ENCODE peak calls at places on chromosomes 6 and 20, in five cellular contexts. T, X, D, B and C are unnamed samples.

GRCh38 chr6:136737343-136738177 is 54.7 kb downstream of the MAP3K5 start:
- DNase-seq in T (no peak), X (no peak), D (no peak), B (no peak), C (peak; percentile 59)

GRCh38 chr20:58199469-58199868 is 29.0 kb downstream of the ANKRD60 start:
- DNase-seq in T (no peak), X (no peak), D (no peak), B (no peak), C (no peak)

GRCh38 chr6:160055813-160056212 is 65.8 kb upstream of the SLC22A1 start:
- DNase-seq in T (no peak), X (no peak), D (no peak), B (no peak), C (no peak)

GRCh38 chr20:63937596-63937995 is 18.6 kb downstream of the UCKL1 start:
- DNase-seq in T (no peak), X (no peak), D (no peak), B (no peak), C (no peak)

GRCh38 chr6:166381733-166382499 is 824 bp downstream of the MPC1 start:
- DNase-seq in T (peak; percentile 92), X (peak; percentile 78), D (peak; percentile 38), B (peak; percentile 73), C (no peak)

GRCh38 chr20:49814057-49814675 is 1.5 kb downstream of the SLC9A8 start:
- DNase-seq in T (no peak), X (no peak), D (no peak), B (no peak), C (no peak)

GRCh38 chr6:158152659-158153058 is 15.4 kb downstream of the SERAC1 start:
- DNase-seq in T (no peak), X (no peak), D (no peak), B (no peak), C (no peak)

GRCh38 chr6:63923139-63923739 is 287.6 kb downstream of the PHF3 start:
- DNase-seq in T (no peak), X (peak; percentile 47), D (peak; percentile 31), B (peak; percentile 25), C (peak; percentile 11)

GRCh38 chr6:134249759-134250602 is 67.9 kb downstream of the SGK1 start:
- DNase-seq in T (no peak), X (no peak), D (peak; percentile 4), B (no peak), C (no peak)

GRCh38 chr6:50030777-50031562 is 9.2 kb upstream of the DEFB110 start:
- DNase-seq in T (no peak), X (peak; percentile 34), D (peak; percentile 27), B (peak; percentile 86), C (no peak)

GRCh38 chr20:38725959-38726848 is 1.9 kb downstream of the SLC32A1 start:
- DNase-seq in T (no peak), X (peak; percentile 91), D (peak; percentile 54), B (peak; percentile 97), C (no peak)

GRCh38 chr20:64247312-64247627 is 8.3 kb upstream of the PCMTD2 start:
- DNase-seq in T (no peak), X (no peak), D (no peak), B (no peak), C (no peak)

GRCh38 chr6:20696676-20697075 is 162.4 kb downstream of the CDKAL1 start:
- DNase-seq in T (no peak), X (no peak), D (no peak), B (no peak), C (peak; percentile 52)

GRCh38 chr6:50936277-50936681 is 117.6 kb downstream of the TFAP2B start:
- DNase-seq in T (no peak), X (peak; percentile 50), D (no peak), B (no peak), C (no peak)

GRCh38 chr6:56357616-56358373 is 110.4 kb upstream of the COL21A1 start:
- DNase-seq in T (no peak), X (no peak), D (no peak), B (no peak), C (no peak)

GRCh38 chr20:35303382-35303734 is 11.1 kb upstream of the FAM83C start:
- DNase-seq in T (no peak), X (no peak), D (no peak), B (no peak), C (no peak)

GRCh38 chr6:22917344-22917743 is 348.0 kb downstream of the HDGFL1 start:
- DNase-seq in T (no peak), X (no peak), D (no peak), B (no peak), C (no peak)

GRCh38 chr6:53322188-53323029 is 26.3 kb downstream of the ELOVL5 start:
- DNase-seq in T (no peak), X (no peak), D (no peak), B (peak; percentile 42), C (no peak)

GRCh38 chr6:140773276-140773675 is 1359.4 kb upstream of the GJE1 start:
- DNase-seq in T (no peak), X (no peak), D (no peak), B (no peak), C (no peak)

GRCh38 chr6:140677781-140678528 is 1303.5 kb upstream of the CITED2 start:
- DNase-seq in T (no peak), X (no peak), D (no peak), B (no peak), C (no peak)

GRCh38 chr20:25320035-25320800 is 70.4 kb downstream of the ABHD12 start:
- DNase-seq in T (no peak), X (peak; percentile 70), D (no peak), B (no peak), C (no peak)

GRCh38 chr20:53282217-53282955 is 310.2 kb downstream of the TSHZ2 start:
- DNase-seq in T (no peak), X (no peak), D (no peak), B (peak; percentile 32), C (no peak)

GRCh38 chr20:53283597-53283996 is 310.0 kb downstream of the ZNF217 start:
- DNase-seq in T (no peak), X (peak; percentile 23), D (no peak), B (no peak), C (no peak)

GRCh38 chr20:53284141-53285055 is 309.2 kb downstream of the ZNF217 start:
- DNase-seq in T (no peak), X (peak; percentile 48), D (no peak), B (no peak), C (no peak)

GRCh38 chr20:53281557-53282117 is 309.5 kb downstream of the TSHZ2 start:
- DNase-seq in T (no peak), X (no peak), D (no peak), B (peak; percentile 2), C (no peak)

DNA sequence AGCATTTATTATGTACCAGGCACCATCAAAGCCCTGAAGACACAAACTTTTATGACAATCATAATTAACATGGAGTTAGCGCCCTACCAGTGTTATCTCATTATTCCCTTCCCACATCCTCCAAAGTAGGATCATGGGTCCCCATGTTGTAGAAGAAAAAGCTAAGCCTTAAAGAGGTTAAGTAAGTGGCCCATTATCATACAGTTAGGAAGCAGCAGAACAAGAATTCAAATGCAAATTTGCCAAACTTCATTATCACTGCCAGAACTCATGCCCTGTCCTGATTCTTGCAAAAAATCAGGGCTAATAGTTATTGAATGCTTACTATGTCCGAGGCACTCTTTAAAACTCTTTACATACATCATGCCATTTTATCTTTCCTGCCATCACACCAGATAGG is 310.6 kb downstream of the ZNF217 start:
- DNase-seq in T (no peak), X (no peak), D (no peak), B (no peak), C (no peak)
- H3K27ac ChIP-seq in T (no peak overlapping the region), X (no peak overlapping the region), D (no peak overlapping the region), B (no peak overlapping the region), C (no peak overlapping the region)

GRCh38 chr6:24922854-24923253 is 12.9 kb downstream of the RIPOR2 start:
- DNase-seq in T (no peak), X (no peak), D (no peak), B (no peak), C (no peak)

GRCh38 chr6:24919404-24919892 is 16.3 kb downstream of the RIPOR2 start:
- DNase-seq in T (no peak), X (no peak), D (no peak), B (peak; percentile 37), C (no peak)

GRCh38 chr6:24924956-24925355 is 10.8 kb downstream of the RIPOR2 start:
- DNase-seq in T (no peak), X (no peak), D (no peak), B (peak; percentile 58), C (no peak)

GRCh38 chr6:24923885-24924401 is 11.8 kb downstream of the RIPOR2 start:
- DNase-seq in T (no peak), X (no peak), D (no peak), B (peak; percentile 68), C (no peak)

GRCh38 chr6:24922174-24922573 is 13.6 kb downstream of the RIPOR2 start:
- DNase-seq in T (no peak), X (no peak), D (no peak), B (no peak), C (no peak)
- H3K27ac ChIP-seq in T (no peak overlapping the region), X (no peak overlapping the region), D (no peak overlapping the region), B (no peak overlapping the region), C (no peak overlapping the region)

GRCh38 chr6:71404967-71405278 is 116.3 kb downstream of the OGFRL1 start:
- DNase-seq in T (no peak), X (no peak), D (no peak), B (no peak), C (no peak)

GRCh38 chr6:71406871-71407860 is 118.6 kb downstream of the OGFRL1 start:
- DNase-seq in T (no peak), X (no peak), D (peak; percentile 80), B (peak; percentile 91), C (no peak)

GRCh38 chr6:71404145-71404966 is 115.7 kb downstream of the OGFRL1 start:
- DNase-seq in T (no peak), X (no peak), D (peak; percentile 85), B (peak; percentile 80), C (peak; percentile 38)

GRCh38 chr6:71403422-71404134 is 115.0 kb downstream of the OGFRL1 start:
- DNase-seq in T (no peak), X (no peak), D (no peak), B (peak; percentile 45), C (no peak)

DNA sequence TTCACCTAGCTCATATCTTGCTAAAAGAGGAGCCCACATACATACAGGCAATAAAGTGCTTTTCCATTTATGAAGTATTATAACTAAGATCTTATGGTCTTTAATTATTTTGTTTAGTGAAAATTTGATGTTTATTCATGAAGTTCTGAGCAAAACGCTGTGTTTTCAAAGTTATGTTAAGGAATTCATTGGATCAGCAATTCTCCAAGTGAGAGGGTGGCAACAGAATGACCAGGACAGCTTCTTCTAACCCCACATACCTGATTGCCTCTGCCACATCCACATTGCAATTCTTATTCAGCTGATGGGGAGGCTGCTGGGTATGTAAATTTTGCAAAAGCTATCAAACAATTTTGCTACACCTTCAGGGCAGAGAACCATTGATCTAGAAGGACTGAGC is 116.8 kb downstream of the OGFRL1 start:
- DNase-seq in T (no peak), X (no peak), D (no peak), B (no peak), C (no peak)
- H3K27ac ChIP-seq in T (peak overlapping the region; percentile 57), X (peak overlapping the region; percentile 95), D (peak overlapping the region; percentile 86), B (no peak overlapping the region), C (no peak overlapping the region)

GRCh38 chr6:32945953-32946352 is 5.1 kb upstream of the HLA-DMB start:
- DNase-seq in T (no peak), X (no peak), D (no peak), B (no peak), C (no peak)

GRCh38 chr6:32942555-32942954 is 1.7 kb upstream of the HLA-DMB start:
- DNase-seq in T (no peak), X (no peak), D (no peak), B (no peak), C (no peak)

GRCh38 chr6:32945106-32945761 is 4.4 kb upstream of the HLA-DMB start:
- DNase-seq in T (no peak), X (no peak), D (no peak), B (no peak), C (no peak)

GRCh38 chr6:32943864-32944263 is 3.0 kb upstream of the HLA-DMB start:
- DNase-seq in T (no peak), X (no peak), D (no peak), B (no peak), C (no peak)

GRCh38 chr6:32944265-32944664 is 3.4 kb upstream of the HLA-DMB start:
- DNase-seq in T (no peak), X (no peak), D (no peak), B (no peak), C (no peak)
- H3K27ac ChIP-seq in T (peak overlapping the region; percentile 25), X (no peak overlapping the region), D (no peak overlapping the region), B (no peak overlapping the region), C (no peak overlapping the region)